ENCODE peak calls at places on chromosomes 3 and 15, in four cellular contexts. C is stimulated activated effector memory CD8-positive, alpha-beta T cell treated with anti-CD3 and anti-CD28 coated beads, Interleukin-12 subunit alpha, Interleukin-12 subunit beta, amount 100 ng/mL, for 72 hours; U is transverse colon; S is astrocyte of the spinal cord. P is an unnamed sample.

GRCh38 chr3:102225407-102226132 is 209.2 kb upstream of the ZPLD1 start:
- DNase-seq in S (peak; percentile 82), U (no peak), C (no peak), P (peak; percentile 85)

GRCh38 chr3:137792633-137793271 is 28.6 kb downstream of the SOX14 start:
- DNase-seq in S (no peak), C (no peak), U (no peak), P (peak; percentile 51)

GRCh38 chr3:98977520-98977919 is 76.0 kb upstream of the DCBLD2 start:
- DNase-seq in U (no peak), C (no peak), S (peak; percentile 97), P (peak; percentile 67)

GRCh38 chr3:76096836-76097587 is 311.7 kb upstream of the ZNF717 start:
- DNase-seq in S (peak; percentile 31), U (no peak), C (no peak), P (peak; percentile 0)

GRCh38 chr15:76337739-76338554 is 1.4 kb downstream of the ISL2 start:
- DNase-seq in S (no peak), C (no peak), U (peak; percentile 25), P (no peak)

GRCh38 chr3:182393830-182394367 is 399.4 kb upstream of the ATP11B start:
- DNase-seq in S (no peak), U (no peak), C (no peak), P (no peak)

GRCh38 chr15:49286649-49287394 is 116.8 kb downstream of the GALK2 start:
- DNase-seq in S (no peak), C (no peak), U (no peak), P (no peak)

GRCh38 chr15:51333571-51333970 is 4.8 kb downstream of the CYP19A1 start:
- DNase-seq in S (no peak), U (no peak), C (no peak), P (no peak)

GRCh38 chr3:135891121-135891520 is 74.4 kb upstream of the PPP2R3A start:
- DNase-seq in C (no peak), S (peak; percentile 22), U (no peak), P (no peak)

GRCh38 chr3:2098398-2099027 is at the start of gene CNTN4:
- DNase-seq in C (no peak), U (peak; percentile 84), S (no peak), P (peak; percentile 89)

GRCh38 chr3:49007771-49008528 is 759 bp downstream of the WDR6 start:
- DNase-seq in C (peak; percentile 94), U (peak; percentile 95), S (peak; percentile 86), P (peak; percentile 87)

GRCh38 chr15:40872791-40873526 is 1.1 kb downstream of the RHOV start:
- DNase-seq in S (no peak), U (no peak), C (no peak), P (no peak)

GRCh38 chr15:48250640-48251076 is 44.6 kb downstream of the SLC12A1 start:
- DNase-seq in U (peak; percentile 12), C (no peak), S (peak; percentile 82), P (peak; percentile 87)

GRCh38 chr15:93929375-93930094 is 301.8 kb upstream of the MCTP2 start:
- DNase-seq in C (no peak), U (peak; percentile 14), S (peak; percentile 94), P (peak; percentile 23)

GRCh38 chr15:31498329-31498728 is 171.7 kb downstream of the KLF13 start:
- DNase-seq in U (no peak), S (no peak), C (no peak), P (no peak)

GRCh38 chr3:10352146-10352911 is 31.4 kb upstream of the SEC13 start:
- DNase-seq in C (no peak), U (no peak), S (peak; percentile 97), P (no peak)

GRCh38 chr15:84142888-84143337 is 92.7 kb upstream of the GOLGA6L4 start:
- DNase-seq in S (peak; percentile 75), C (peak; percentile 86), U (peak; percentile 78), P (peak; percentile 86)

GRCh38 chr3:78732893-78733292 is 1034.9 kb downstream of the ROBO1 start:
- DNase-seq in C (no peak), S (no peak), U (no peak), P (no peak)

GRCh38 chr3:182460303-182460702 is 333.0 kb upstream of the ATP11B start:
- DNase-seq in C (no peak), U (no peak), S (no peak), P (no peak)

GRCh38 chr3:8518138-8518537 is 16.5 kb downstream of the LMCD1 start:
- DNase-seq in C (no peak), S (no peak), U (no peak), P (no peak)

GRCh38 chr15:71251548-71252035 is 136.3 kb downstream of the THSD4 start:
- DNase-seq in C (no peak), U (no peak), S (no peak), P (no peak)

GRCh38 chr3:118137783-118138182 is 896.9 kb downstream of the IGSF11 start:
- DNase-seq in C (no peak), S (no peak), U (no peak), P (no peak)

GRCh38 chr3:42229942-42230688 is 35.9 kb downstream of the CCK start:
- DNase-seq in C (peak; percentile 15), U (no peak), S (peak; percentile 56), P (peak; percentile 52)

GRCh38 chr3:177211503-177212277 is 14.4 kb upstream of the TBL1XR1 start:
- DNase-seq in C (no peak), U (peak; percentile 88), S (no peak), P (peak; percentile 88)

GRCh38 chr3:49157289-49157688 is 8.8 kb downstream of the CCDC71 start:
- DNase-seq in C (no peak), S (no peak), U (no peak), P (no peak)

GRCh38 chr3:197186887-197187588 is 111.4 kb downstream of the DLG1 start:
- DNase-seq in S (peak; percentile 59), C (no peak), U (no peak), P (peak; percentile 81)

GRCh38 chr3:54087581-54088410 is 34.6 kb upstream of the CACNA2D3 start:
- DNase-seq in C (peak; percentile 25), S (no peak), U (no peak), P (no peak)

GRCh38 chr3:153285194-153285641 is 123.2 kb downstream of the RAP2B start:
- DNase-seq in C (peak; percentile 50), S (peak; percentile 44), U (no peak), P (no peak)

GRCh38 chr15:36769110-36769509 is 189.7 kb downstream of the CDIN1 start:
- DNase-seq in S (peak; percentile 28), C (no peak), U (no peak), P (no peak)